ENCODE peak calls at places on chromosomes 1 and 21, in four cellular contexts. C, G, N and E are unnamed samples.

GRCh38 chr1:244056602-244057001 is 5.5 kb downstream of the ZBTB18 start:
- DNase-seq in G (no peak), N (no peak), C (no peak), E (no peak)

GRCh38 chr1:51648180-51649109 is 31.6 kb downstream of the OSBPL9 start:
- DNase-seq in N (no peak), G (no peak), C (no peak), E (peak; percentile 46)

GRCh38 chr1:234584926-234585325 is 25.1 kb downstream of the IRF2BP2 start:
- DNase-seq in C (no peak), N (no peak), G (no peak), E (peak; percentile 44)

GRCh38 chr1:38243106-38243505 is 196.5 kb upstream of the POU3F1 start:
- DNase-seq in G (no peak), N (no peak), C (no peak), E (no peak)

GRCh38 chr21:44255519-44255981 is 6.1 kb downstream of the DNMT3L start:
- DNase-seq in C (no peak), N (no peak), G (peak; percentile 62), E (no peak)

GRCh38 chr1:179440971-179441370 is 75.2 kb downstream of the AXDND1 start:
- DNase-seq in G (no peak), N (no peak), C (no peak), E (no peak)

GRCh38 chr1:234619071-234619480 is 9.1 kb upstream of the IRF2BP2 start:
- DNase-seq in G (no peak), C (no peak), N (no peak), E (no peak)

GRCh38 chr1:187689137-187689536 is 860.4 kb downstream of the PLA2G4A start:
- DNase-seq in C (no peak), N (no peak), G (no peak), E (no peak)

GRCh38 chr1:56970280-56970679 is 4.5 kb upstream of the C8B start:
- DNase-seq in C (no peak), G (no peak), N (no peak), E (no peak)

GRCh38 chr21:46066843-46067331 is 31.0 kb upstream of the COL6A2 start:
- DNase-seq in C (no peak), N (no peak), G (peak; percentile 72), E (peak; percentile 70)

GRCh38 chr1:91830242-91831131 is 55.5 kb downstream of the TGFBR3 start:
- DNase-seq in N (no peak), C (peak; percentile 21), G (no peak), E (peak; percentile 87)

GRCh38 chr1:150109567-150109966 is 40.1 kb upstream of the PLEKHO1 start:
- DNase-seq in N (no peak), G (no peak), C (no peak), E (no peak)

GRCh38 chr1:113073457-113073950 is 506 bp downstream of the LRIG2 start:
- DNase-seq in N (peak; percentile 74), C (no peak), G (no peak), E (peak; percentile 62)

GRCh38 chr1:152827173-152827572 is at the start of gene LCE1A:
- DNase-seq in C (no peak), G (no peak), N (no peak), E (no peak)

GRCh38 chr1:11731719-11732283 is 4.1 kb upstream of the AGTRAP start:
- DNase-seq in G (no peak), N (peak; percentile 38), C (no peak), E (peak; percentile 87)

GRCh38 chr1:187338762-187339412 is 510.1 kb downstream of the PLA2G4A start:
- DNase-seq in C (no peak), G (no peak), N (no peak), E (no peak)

GRCh38 chr21:26087223-26087918 is 83.2 kb downstream of the APP start:
- DNase-seq in N (no peak), G (no peak), C (no peak), E (no peak)

DNA sequence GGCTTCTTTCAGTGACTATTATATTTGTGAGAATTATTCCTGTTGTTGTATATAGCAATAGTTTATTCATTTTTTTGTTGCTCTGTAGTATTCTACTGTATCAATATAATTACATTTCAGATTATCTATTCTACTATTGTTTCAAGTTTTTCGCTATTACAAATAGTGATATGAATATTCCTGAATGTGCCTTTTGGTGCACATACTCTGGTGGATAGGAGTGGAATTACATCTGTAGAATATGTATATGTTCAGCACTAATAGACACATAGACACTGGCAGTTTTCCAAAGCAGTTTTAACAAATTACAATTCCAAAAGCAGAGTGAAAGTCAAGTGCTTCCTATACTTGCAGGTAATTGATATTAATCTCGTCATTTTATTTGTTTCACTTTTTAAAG is 696.2 kb upstream of the PRMT6 start:
- DNase-seq in G (no peak), C (no peak), N (no peak), E (no peak)
- TF ChIP-seq CTCF in G (no peak), C (no peak), N (peak; percentile 56), E (no peak)

GRCh38 chr1:227789042-227789880 is 26.2 kb upstream of the PRSS38 start:
- DNase-seq in N (no peak), G (peak; percentile 67), C (no peak), E (no peak)
- TF ChIP-seq CTCF in N (no peak), G (no peak), C (no peak), E (no peak)

DNA sequence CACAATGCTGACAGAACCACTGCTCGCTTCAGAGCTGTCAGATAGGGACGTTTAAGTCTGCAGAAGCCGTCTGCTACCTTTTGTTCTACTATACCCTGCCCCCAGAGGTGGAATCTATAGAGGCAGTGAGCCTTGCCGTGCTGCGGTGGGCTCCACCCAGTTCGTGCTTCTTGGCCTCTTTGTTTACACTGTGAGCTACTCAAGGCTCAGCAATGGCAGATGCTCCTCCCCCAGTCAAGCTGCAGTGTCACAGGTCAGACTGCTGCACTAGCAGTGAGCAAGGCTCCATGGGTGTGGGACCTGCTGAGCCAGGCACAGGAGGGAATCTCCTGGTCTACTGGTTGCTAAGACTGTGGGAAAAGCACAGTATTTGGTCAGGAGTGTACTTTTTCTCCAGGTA is 47.1 kb downstream of the LEPR start:
- DNase-seq in G (no peak), C (no peak), N (no peak), E (peak; percentile 22)
- TF ChIP-seq CTCF in G (no peak), C (no peak), N (no peak), E (no peak)

GRCh38 chr1:66919828-66920227 is 4.8 kb downstream of the DNAI4 start:
- DNase-seq in C (no peak), G (no peak), N (no peak), E (no peak)

GRCh38 chr1:66919063-66919462 is 5.6 kb downstream of the DNAI4 start:
- DNase-seq in C (no peak), N (no peak), G (no peak), E (no peak)

GRCh38 chr1:66916320-66916719 is 8.3 kb downstream of the DNAI4 start:
- DNase-seq in G (no peak), N (no peak), C (no peak), E (no peak)

GRCh38 chr1:66917476-66917875 is 7.2 kb downstream of the DNAI4 start:
- DNase-seq in G (no peak), N (no peak), C (no peak), E (no peak)

GRCh38 chr1:66920543-66920942 is 4.1 kb downstream of the DNAI4 start:
- DNase-seq in N (no peak), C (no peak), G (no peak), E (no peak)
- TF ChIP-seq CTCF in N (no peak), C (no peak), G (no peak), E (no peak)